ENCODE peak calls at places on chromosomes 12 and 14, in four cellular contexts. One of them, this sample, is unnamed.

GRCh38 chr12:39685854-39686608 is 66.4 kb upstream of the ABCD2 start:
- DNase-seq in heart left ventricle: no peak
- DNase-seq in A549: no peak
- DNase-seq in vagina: no peak
- DNase-seq in this sample: no peak

GRCh38 chr12:52433501-52434095 is 573 bp downstream of the KRT75 start:
- DNase-seq in heart left ventricle: no peak
- DNase-seq in vagina: no peak
- DNase-seq in A549: no peak
- DNase-seq in this sample: no peak

GRCh38 chr14:29453045-29453444 is 474.6 kb downstream of the PRKD1 start:
- DNase-seq in A549: no peak
- DNase-seq in heart left ventricle: no peak
- DNase-seq in vagina: no peak
- DNase-seq in this sample: no peak

GRCh38 chr12:113276306-113276705 is 55.0 kb downstream of the TPCN1 start:
- DNase-seq in A549: no peak
- DNase-seq in heart left ventricle: peak; percentile 13
- DNase-seq in vagina: no peak
- DNase-seq in this sample: no peak

GRCh38 chr14:78445275-78445674 is 275.1 kb downstream of the NRXN3 start:
- DNase-seq in A549: no peak
- DNase-seq in heart left ventricle: no peak
- DNase-seq in vagina: no peak
- DNase-seq in this sample: no peak

GRCh38 chr12:7832059-7832696 is 40.5 kb downstream of the SLC2A14 start:
- DNase-seq in A549: peak; percentile 83
- DNase-seq in vagina: no peak
- DNase-seq in heart left ventricle: no peak
- DNase-seq in this sample: peak; percentile 61

GRCh38 chr14:87268997-87269396 is 724.0 kb downstream of the GALC start:
- DNase-seq in heart left ventricle: no peak
- DNase-seq in A549: no peak
- DNase-seq in vagina: no peak
- DNase-seq in this sample: no peak

GRCh38 chr14:28308727-28309126 is 457.9 kb upstream of the FOXG1 start:
- DNase-seq in heart left ventricle: no peak
- DNase-seq in A549: no peak
- DNase-seq in vagina: no peak
- DNase-seq in this sample: no peak

GRCh38 chr12:75315518-75315917 is 14.6 kb downstream of the CAPS2 start:
- DNase-seq in A549: no peak
- DNase-seq in heart left ventricle: no peak
- DNase-seq in vagina: no peak
- DNase-seq in this sample: no peak

GRCh38 chr12:2064078-2064507 is 11.3 kb downstream of the CACNA1C start:
- DNase-seq in A549: no peak
- DNase-seq in vagina: no peak
- DNase-seq in heart left ventricle: no peak
- DNase-seq in this sample: no peak

GRCh38 chr12:75977952-75978671 is 53.5 kb downstream of the PHLDA1 start:
- DNase-seq in heart left ventricle: no peak
- DNase-seq in A549: peak; percentile 94
- DNase-seq in vagina: no peak
- DNase-seq in this sample: peak; percentile 62

GRCh38 chr12:64691227-64691792 is 67.9 kb downstream of the GNS start:
- DNase-seq in vagina: no peak
- DNase-seq in A549: no peak
- DNase-seq in heart left ventricle: no peak
- DNase-seq in this sample: no peak

GRCh38 chr12:110343921-110344555 is 59.5 kb downstream of the ANAPC7 start:
- DNase-seq in heart left ventricle: no peak
- DNase-seq in A549: no peak
- DNase-seq in vagina: no peak
- DNase-seq in this sample: no peak

GRCh38 chr14:102207831-102208365 is 68.2 kb downstream of the WDR20 start:
- DNase-seq in heart left ventricle: no peak
- DNase-seq in A549: no peak
- DNase-seq in vagina: no peak
- DNase-seq in this sample: no peak

GRCh38 chr12:45216983-45217485 is 1.1 kb downstream of the ANO6 start:
- DNase-seq in heart left ventricle: no peak
- DNase-seq in A549: no peak
- DNase-seq in vagina: no peak
- DNase-seq in this sample: no peak

GRCh38 chr14:92960706-92961566 is 38.0 kb downstream of the CHGA start:
- DNase-seq in heart left ventricle: peak; percentile 47
- DNase-seq in A549: peak; percentile 41
- DNase-seq in vagina: no peak
- DNase-seq in this sample: peak; percentile 87

GRCh38 chr12:88600272-88600671 is 20.0 kb upstream of the KITLG start:
- DNase-seq in heart left ventricle: no peak
- DNase-seq in vagina: no peak
- DNase-seq in A549: no peak
- DNase-seq in this sample: peak; percentile 6

GRCh38 chr12:52628111-52628507 is 9.8 kb upstream of the KRT73 start:
- DNase-seq in vagina: peak; percentile 64
- DNase-seq in A549: no peak
- DNase-seq in heart left ventricle: no peak
- DNase-seq in this sample: no peak

GRCh38 chr12:89363582-89363981 is 11.3 kb upstream of the DUSP6 start:
- DNase-seq in A549: no peak
- DNase-seq in heart left ventricle: no peak
- DNase-seq in vagina: no peak
- DNase-seq in this sample: no peak

GRCh38 chr14:87815121-87815520 is 177.9 kb downstream of the GALC start:
- DNase-seq in A549: no peak
- DNase-seq in vagina: no peak
- DNase-seq in heart left ventricle: no peak
- DNase-seq in this sample: no peak

GRCh38 chr12:47038270-47038748 is 41.1 kb upstream of the PCED1B start:
- DNase-seq in vagina: no peak
- DNase-seq in A549: peak; percentile 21
- DNase-seq in heart left ventricle: no peak
- DNase-seq in this sample: no peak

GRCh38 chr12:68532887-68533248 is 77.8 kb upstream of the RAP1B start:
- DNase-seq in heart left ventricle: no peak
- DNase-seq in A549: no peak
- DNase-seq in vagina: no peak
- DNase-seq in this sample: no peak

GRCh38 chr14:100059433-100059781 is 5.8 kb upstream of the EVL start:
- DNase-seq in A549: no peak
- DNase-seq in heart left ventricle: no peak
- DNase-seq in vagina: no peak
- DNase-seq in this sample: no peak

GRCh38 chr14:64069634-64070359 is 217.0 kb downstream of the SYNE2 start:
- DNase-seq in A549: no peak
- DNase-seq in heart left ventricle: no peak
- DNase-seq in vagina: no peak
- DNase-seq in this sample: no peak

GRCh38 chr12:95169368-95169767 is 47.9 kb downstream of the FGD6 start:
- DNase-seq in vagina: no peak
- DNase-seq in A549: peak; percentile 94
- DNase-seq in heart left ventricle: no peak
- DNase-seq in this sample: peak; percentile 45

GRCh38 chr12:94092516-94093241 is 55.7 kb upstream of the PLXNC1 start:
- DNase-seq in vagina: no peak
- DNase-seq in A549: no peak
- DNase-seq in heart left ventricle: no peak
- DNase-seq in this sample: no peak

DNA sequence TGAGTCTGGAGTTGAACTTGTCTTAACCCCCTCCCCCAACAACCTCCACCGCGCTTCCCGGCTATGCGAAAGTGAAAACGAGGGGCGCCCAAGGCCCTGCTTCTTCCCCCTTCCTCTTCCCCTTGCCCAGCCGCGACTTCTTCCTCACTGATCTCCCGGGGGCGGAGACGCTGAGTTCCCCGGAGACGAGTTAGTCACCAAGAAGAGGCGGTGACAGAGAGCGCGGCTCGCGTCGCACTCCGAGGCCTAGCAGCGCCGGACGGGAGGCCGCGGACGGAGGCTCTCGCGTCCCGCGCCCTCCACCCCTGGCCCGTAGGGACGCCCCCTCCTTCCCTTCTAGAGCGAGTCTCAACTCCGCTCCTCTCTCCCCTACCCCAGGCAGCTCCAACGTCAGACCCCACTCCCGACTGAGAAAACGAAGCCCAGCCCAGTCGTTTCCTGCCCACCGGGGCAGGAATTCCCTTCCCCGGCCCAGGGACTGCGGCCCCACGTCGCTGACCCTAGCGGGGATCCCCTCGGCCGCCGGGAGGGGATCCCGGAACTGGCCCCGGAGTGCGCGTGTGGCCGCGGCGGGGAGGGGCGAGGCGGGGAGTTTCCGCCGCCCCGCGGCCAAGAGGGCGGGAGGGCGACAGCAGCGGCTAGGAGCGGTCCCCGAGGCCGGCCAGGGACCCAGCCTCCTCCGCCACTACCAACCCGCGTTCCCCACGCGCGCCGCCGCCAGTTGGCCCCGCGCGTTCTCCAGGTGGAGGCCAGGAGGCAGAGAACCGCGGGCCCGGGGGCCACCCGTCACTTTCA is 1.4 kb downstream of the BAZ1A start:
- DNase-seq in A549: peak; percentile 29
- DNase-seq in vagina: no peak
- DNase-seq in heart left ventricle: peak; percentile 92
- DNase-seq in this sample: peak; percentile 70
- TF ChIP-seq POLR2A in A549: peak; percentile 36
- TF ChIP-seq POLR2A in vagina: no peak
- TF ChIP-seq POLR2A in heart left ventricle: no peak
- TF ChIP-seq POLR2A in this sample: no peak

DNA sequence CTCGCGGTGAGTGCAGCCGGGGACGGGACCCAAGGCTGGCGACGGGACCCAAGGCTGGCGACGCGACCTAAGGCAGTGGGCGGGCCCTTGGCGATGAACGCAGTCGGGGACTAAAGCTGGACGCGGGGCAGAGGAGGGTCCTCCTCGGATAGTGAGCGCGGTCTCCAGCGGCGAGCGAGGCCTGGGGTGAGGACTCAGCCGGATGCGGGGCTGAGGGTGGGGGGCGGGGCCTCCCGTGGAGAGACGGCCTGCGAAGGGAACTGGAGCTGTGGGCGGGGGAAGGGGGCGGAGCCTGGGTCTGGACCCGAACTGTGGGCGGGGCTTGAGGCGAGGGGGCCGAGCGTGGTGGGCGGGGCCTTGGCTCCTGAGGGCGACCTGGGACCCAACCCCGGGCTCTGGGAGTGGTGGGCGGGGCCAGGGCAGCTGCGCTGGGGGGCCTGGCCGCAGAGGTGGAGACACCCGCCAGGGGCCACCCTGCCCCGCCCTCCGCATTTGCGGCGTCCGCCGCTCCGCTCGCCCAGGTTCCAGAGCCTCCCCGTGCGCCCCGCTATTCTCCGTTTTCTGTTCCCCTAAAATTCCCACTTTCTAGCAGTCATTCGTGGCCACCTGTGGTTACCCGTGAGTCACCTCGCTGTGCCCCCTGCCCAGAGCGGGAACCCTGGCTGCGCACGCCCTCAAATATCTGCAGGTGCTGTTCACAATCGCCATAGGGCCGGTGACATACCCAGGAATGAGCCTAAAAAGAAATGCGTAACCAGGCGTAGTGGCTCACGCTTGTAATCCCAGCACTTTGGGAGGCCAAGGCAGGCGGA is 508 bp upstream of the BRF1 start:
- DNase-seq in vagina: peak; percentile 96
- DNase-seq in heart left ventricle: peak; percentile 100
- DNase-seq in A549: peak; percentile 88
- DNase-seq in this sample: peak; percentile 98
- TF ChIP-seq POLR2A in vagina: no peak
- TF ChIP-seq POLR2A in heart left ventricle: no peak
- TF ChIP-seq POLR2A in A549: no peak
- TF ChIP-seq POLR2A in this sample: peak; percentile 52

DNA sequence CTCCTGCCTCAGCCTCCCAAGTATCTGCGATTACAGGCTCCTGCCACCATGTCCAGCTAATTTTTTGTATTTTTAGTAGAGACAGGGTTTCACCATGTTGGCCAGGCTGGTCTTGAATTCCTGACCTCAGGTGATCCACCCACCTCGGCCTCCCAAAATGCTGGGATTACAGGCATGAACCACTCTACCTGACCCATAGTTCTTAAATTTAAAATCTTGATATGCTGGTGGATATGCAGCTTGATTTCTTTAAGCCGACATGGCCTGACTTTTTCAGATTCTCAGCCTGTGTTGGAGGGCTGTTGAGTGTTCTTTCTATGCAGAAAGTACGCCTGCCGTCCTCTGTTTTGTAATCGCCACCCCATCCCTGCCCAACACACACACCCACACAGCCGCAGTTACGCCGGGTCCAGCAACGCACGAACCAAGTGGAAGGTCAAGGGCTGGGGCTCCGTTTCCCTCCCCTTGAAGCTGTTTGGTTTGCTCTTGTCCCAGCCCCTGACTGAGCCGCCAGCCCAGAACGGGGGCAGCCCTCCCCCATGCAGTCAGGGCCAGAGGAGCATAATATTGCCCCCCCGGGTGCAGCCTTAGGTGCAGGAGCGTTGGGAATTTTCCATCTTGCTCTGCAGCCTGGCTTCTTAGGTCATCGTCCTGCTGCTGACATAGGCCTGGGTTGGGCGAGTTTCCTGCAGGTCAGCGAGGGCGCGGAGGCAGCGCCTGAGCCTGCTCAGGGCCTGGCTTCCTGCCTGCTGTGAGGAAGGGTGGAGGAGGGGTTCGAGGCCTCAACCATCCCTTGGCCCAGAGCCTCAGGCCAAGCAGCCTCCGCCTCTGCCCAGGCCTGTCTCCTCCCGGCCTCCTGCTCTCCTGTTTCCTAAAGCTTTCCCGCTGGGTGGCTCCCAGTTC is 44.2 kb downstream of the PSMA6 start:
- DNase-seq in A549: peak; percentile 89
- DNase-seq in vagina: no peak
- DNase-seq in heart left ventricle: peak; percentile 96
- DNase-seq in this sample: no peak
- TF ChIP-seq POLR2A in A549: no peak
- TF ChIP-seq POLR2A in vagina: no peak
- TF ChIP-seq POLR2A in heart left ventricle: no peak
- TF ChIP-seq POLR2A in this sample: no peak

DNA sequence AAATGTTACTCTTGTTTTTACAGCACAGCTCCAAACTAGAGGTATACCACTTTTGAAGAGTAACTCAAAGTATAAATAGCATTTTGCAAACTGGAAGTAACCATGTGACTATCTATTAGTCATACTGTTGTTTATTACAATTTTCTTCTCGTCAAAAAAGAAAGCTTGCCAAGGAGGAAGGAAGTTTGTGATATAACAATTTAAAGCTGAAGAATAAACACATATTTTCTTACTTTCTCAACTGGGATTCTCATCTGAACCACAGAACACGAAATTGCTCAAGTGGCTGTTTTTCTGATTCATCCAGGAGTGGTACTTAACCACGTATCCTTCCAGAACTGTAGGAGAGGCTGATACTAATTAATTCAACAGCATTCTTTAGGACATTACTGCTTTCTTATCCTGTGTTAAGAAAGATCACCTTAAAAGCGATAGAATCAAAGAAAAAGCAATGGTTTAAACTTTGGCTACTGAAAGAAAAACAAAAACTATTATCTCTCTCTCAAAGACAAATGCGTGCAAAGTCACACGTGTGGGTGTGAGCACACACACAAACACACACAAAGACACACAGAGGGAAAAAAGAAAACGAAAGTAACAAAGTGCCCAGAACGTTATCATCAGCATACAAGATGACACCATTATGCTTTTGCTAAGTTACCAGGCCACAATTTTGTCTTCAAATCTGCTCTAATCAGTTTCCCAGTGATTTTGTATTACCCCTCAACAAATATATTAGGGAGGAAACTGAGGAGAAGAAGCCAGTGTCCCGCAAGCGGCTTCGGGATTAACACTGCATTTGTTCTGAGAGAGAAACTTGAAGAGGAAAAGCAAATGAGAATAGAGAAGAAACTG is at the start of gene CLEC2B:
- DNase-seq in A549: no peak
- DNase-seq in heart left ventricle: no peak
- DNase-seq in vagina: no peak
- DNase-seq in this sample: no peak
- TF ChIP-seq POLR2A in A549: no peak
- TF ChIP-seq POLR2A in heart left ventricle: no peak
- TF ChIP-seq POLR2A in vagina: no peak
- TF ChIP-seq POLR2A in this sample: no peak